ENCODE peak calls at places on chromosomes 1 and 21, in ten cellular contexts. Y is CD8-positive, alpha-beta T cell; C is neural progenitor cell; P is GM06990; U is GM12865; R is tibial artery; N is fibroblast of mammary gland; D is astrocyte; G is small intestine; T is pancreas. B is an unnamed sample.

GRCh38 chr1:15836772-15837669 is 10.5 kb upstream of the SPEN start:
- DNase-seq in D (no peak), U (peak), T (peak), G (peak), R (peak), P (peak), C (peak), N (no peak), Y (peak), B (no peak)

GRCh38 chr21:44294391-44295162 is 5.3 kb upstream of the PFKL start:
- DNase-seq in C (no peak), P (no peak), T (no peak), N (peak), R (no peak), G (no peak), D (no peak), Y (no peak), U (no peak), B (no peak)

GRCh38 chr1:201100169-201100930 is 11.9 kb downstream of the CACNA1S start:
- DNase-seq in U (no peak), G (no peak), T (no peak), D (no peak), R (no peak), N (no peak), C (no peak), Y (no peak), P (no peak), B (no peak)

GRCh38 chr1:30106125-30106524 is 617.3 kb downstream of the MATN1 start:
- DNase-seq in P (no peak), T (no peak), Y (no peak), C (peak), U (peak), D (no peak), R (no peak), N (peak), G (no peak), B (peak)

GRCh38 chr1:90339822-90340221 is 344.9 kb downstream of the ZNF326 start:
- DNase-seq in C (no peak), P (no peak), N (no peak), U (no peak), G (no peak), T (no peak), D (no peak), Y (no peak), R (no peak), B (no peak)

GRCh38 chr1:22529901-22530621 is 33.2 kb upstream of the EPHA8 start:
- DNase-seq in P (no peak), N (peak), C (peak), R (peak), U (no peak), T (no peak), G (no peak), Y (no peak), D (peak), B (no peak)

GRCh38 chr1:27166929-27167328 is 12.0 kb upstream of the SLC9A1 start:
- DNase-seq in Y (no peak), T (no peak), C (no peak), U (no peak), G (no peak), R (no peak), D (no peak), N (no peak), P (no peak), B (no peak)

GRCh38 chr21:40850071-40850470 is 3.1 kb upstream of the DSCAM start:
- DNase-seq in G (no peak), R (no peak), N (no peak), Y (no peak), D (no peak), P (no peak), U (no peak), C (no peak), T (no peak), B (peak)

GRCh38 chr1:224623310-224623714 is 7.2 kb downstream of the CNIH3 start:
- DNase-seq in N (peak), Y (no peak), R (no peak), P (no peak), T (no peak), C (no peak), D (peak), U (no peak), G (no peak), B (peak)

GRCh38 chr1:85894651-85895050 is 186.4 kb upstream of the ZNHIT6 start:
- DNase-seq in R (no peak), N (peak), T (peak), G (no peak), U (peak), C (peak), Y (no peak), P (no peak), D (peak), B (peak)

GRCh38 chr1:234933031-234933430 is 195.6 kb downstream of the TOMM20 start:
- DNase-seq in C (no peak), G (no peak), P (peak), N (no peak), U (peak), D (no peak), Y (no peak), T (no peak), R (peak), B (peak)

GRCh38 chr1:50289495-50289894 is 133.7 kb downstream of the DMRTA2 start:
- DNase-seq in Y (no peak), U (no peak), D (no peak), G (no peak), P (no peak), R (no peak), T (no peak), C (no peak), N (no peak), B (peak)

GRCh38 chr21:44438531-44439210 is 16.6 kb upstream of the LRRC3 start:
- DNase-seq in U (no peak), C (no peak), G (peak), T (peak), R (peak), P (no peak), N (no peak), D (no peak), Y (no peak), B (no peak)

GRCh38 chr1:171251741-171252300 is 3.5 kb downstream of the FMO1 start:
- DNase-seq in Y (no peak), D (no peak), R (no peak), N (peak), U (peak), P (no peak), T (peak), G (peak), C (peak), B (no peak)

DNA sequence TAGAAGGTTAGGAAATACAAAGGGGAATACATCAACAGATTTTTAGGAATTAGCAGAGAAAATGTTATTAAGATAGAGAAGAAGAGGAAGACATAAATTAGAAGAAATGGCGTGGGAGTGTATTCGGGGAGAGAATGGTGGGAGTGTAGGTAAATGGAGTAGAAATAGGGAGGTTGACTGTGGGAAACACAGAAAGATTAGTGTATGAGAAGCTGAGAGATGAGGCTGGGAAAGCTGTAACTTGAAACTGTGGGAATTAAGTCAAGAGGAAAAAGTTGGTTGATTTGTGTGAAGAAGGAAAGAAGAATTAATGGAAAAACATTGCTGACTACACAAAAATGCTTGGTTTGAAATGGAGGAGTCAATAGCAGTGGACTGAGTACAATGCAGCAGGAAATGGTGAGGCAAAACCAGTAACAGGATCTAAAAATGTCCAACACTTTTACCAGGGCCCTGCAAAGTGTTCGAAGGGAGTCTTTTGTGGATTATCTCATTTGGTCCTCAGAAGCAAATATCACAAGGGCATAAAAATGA is 448.3 kb downstream of the PTPRC start:
- DNase-seq in D (no peak), T (no peak), N (no peak), Y (no peak), G (no peak), R (no peak), C (no peak), U (no peak), P (no peak), B (no peak)
- H3K4me3 ChIP-seq in D (no peak), T (no peak), N (no peak), Y (no peak), G (no peak), R (no peak), C (no peak), U (no peak), P (no peak), B (no peak)

DNA sequence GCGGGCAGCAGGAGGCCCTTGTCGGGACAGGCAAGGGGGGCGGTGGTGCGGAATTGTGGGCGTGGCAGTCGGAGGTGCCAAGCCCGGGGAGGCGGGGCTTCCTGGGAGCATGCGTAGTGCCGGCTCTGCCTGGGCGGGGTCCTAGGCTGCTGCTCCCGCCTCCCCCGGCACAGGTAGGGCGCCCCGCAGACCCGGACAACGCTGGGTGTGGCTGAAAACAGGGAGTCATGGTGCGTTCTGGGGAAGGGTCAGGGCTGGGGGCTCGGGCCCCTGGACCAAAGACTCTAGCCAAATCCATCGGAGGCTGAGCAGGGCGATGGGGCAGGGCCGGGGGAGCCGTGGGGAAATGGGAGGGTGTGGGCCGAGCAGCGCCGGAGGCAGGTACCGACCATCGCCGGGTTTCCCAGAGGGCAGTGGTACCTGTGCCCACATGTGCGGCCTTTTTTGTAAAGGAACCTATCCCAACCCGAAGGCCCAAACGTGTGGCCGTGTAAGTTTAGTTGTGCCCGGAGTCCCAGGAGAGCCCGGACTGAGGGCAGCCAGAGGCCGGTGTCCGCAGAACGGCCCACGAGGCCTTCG is 231.9 kb downstream of the SDCCAG8 start:
- DNase-seq in P (no peak), G (peak), Y (no peak), U (no peak), T (no peak), N (no peak), R (no peak), C (no peak), D (no peak), B (peak)
- H3K4me3 ChIP-seq in P (no peak), G (peak), Y (no peak), U (no peak), T (no peak), N (no peak), R (no peak), C (no peak), D (no peak), B (peak)

DNA sequence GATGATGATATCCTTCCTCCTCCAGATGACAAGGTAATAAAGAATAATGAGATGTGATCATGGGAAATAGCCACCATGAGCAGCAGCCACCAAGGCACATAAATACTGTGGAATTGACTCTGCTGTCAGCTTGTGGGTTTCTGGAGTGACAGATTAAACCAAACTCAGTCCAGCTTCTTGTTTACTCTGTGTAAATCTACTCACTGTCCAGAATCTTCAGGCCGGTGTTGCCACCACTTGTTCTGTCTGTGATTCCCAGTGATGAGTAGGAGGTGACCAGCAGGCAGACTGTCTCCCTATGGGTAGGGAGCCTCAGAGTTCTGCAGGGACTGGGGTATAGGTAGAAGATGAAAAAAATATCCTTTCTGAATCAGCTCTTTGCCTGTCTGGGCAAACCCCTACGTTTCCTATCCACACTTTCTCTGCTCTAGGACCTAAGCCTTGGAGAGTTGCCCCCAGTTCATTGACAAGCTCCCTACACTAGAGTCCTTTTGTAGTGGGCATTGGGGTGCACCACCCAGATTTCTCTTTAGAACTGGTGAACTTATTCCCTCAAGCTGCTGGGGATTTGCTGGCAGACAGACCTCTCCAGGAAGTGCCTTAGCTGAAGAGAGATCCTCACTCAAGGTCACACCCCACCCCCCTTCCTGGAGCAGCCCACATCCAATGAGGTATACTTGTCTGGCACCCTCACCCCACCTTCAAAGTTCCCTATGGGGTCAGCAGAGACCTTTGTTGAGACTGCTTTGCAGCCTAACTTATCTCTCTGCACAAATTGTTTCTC is 47.6 kb downstream of the ATP1A1 start:
- DNase-seq in U (no peak), P (no peak), N (no peak), D (no peak), R (no peak), Y (no peak), G (no peak), C (no peak), T (no peak), B (peak)
- H3K4me3 ChIP-seq in U (no peak), P (no peak), N (no peak), D (no peak), R (no peak), Y (no peak), G (no peak), C (no peak), T (no peak), B (no peak)

GRCh38 chr1:17616731-17617279 is 77.3 kb downstream of the ARHGEF10L start:
- DNase-seq in U (no peak), P (no peak), G (no peak), Y (no peak), D (no peak), C (no peak), T (no peak), R (no peak), N (peak), B (peak)

GRCh38 chr1:17620448-17620847 is 81.0 kb downstream of the ARHGEF10L start:
- DNase-seq in N (no peak), Y (no peak), P (no peak), D (no peak), C (no peak), G (no peak), T (no peak), R (no peak), U (no peak), B (no peak)

GRCh38 chr1:17615959-17616358 is 76.5 kb downstream of the ARHGEF10L start:
- DNase-seq in C (no peak), N (no peak), G (no peak), T (no peak), U (no peak), R (no peak), D (no peak), P (no peak), Y (no peak), B (no peak)

GRCh38 chr1:17618558-17619247 is 79.2 kb downstream of the ARHGEF10L start:
- DNase-seq in P (no peak), Y (no peak), T (no peak), C (no peak), D (no peak), N (no peak), U (no peak), G (no peak), R (peak), B (no peak)

DNA sequence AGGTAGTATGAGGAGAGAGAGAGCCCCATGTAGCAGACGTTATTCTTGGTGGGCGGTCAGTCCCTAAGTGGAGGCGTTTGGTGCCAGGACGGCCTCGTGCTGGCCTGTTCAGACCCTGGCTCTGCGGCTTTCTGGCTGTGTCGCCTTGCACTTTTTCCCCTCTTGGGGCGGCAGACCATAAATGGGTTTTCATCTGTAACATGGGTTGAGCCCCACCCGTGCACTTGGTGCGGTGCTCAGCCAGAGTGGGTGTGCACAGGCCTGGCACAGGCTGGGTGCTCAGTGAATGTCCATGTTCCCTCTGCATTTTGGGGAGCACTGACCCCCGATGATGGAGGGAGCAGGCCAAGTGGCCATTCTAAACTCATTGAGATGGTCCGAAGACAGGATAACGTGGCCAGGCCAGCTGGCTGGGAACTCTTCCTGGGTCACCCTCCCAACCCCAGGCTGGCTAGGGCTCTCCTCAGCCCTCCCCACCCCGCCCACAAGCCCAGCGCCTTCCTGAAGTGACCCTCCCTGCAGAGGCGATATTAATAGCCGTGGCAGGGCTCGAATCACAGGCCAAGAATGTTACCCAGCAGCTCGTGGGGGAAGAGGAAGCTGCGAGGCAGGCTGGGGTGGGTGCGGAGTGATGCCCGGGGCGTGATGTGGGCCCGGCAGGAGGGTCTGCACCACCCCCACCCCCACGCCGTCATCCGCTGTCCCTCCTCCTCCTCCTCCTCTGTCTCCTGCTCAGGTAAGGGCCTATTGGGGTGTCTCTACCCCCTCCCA is 78.5 kb downstream of the ARHGEF10L start:
- DNase-seq in N (peak), G (no peak), D (peak), Y (no peak), R (peak), P (no peak), T (no peak), U (no peak), C (no peak), B (peak)
- H3K4me3 ChIP-seq in N (peak), G (no peak), D (no peak), Y (no peak), R (peak), P (no peak), T (no peak), U (no peak), C (no peak), B (no peak)

DNA sequence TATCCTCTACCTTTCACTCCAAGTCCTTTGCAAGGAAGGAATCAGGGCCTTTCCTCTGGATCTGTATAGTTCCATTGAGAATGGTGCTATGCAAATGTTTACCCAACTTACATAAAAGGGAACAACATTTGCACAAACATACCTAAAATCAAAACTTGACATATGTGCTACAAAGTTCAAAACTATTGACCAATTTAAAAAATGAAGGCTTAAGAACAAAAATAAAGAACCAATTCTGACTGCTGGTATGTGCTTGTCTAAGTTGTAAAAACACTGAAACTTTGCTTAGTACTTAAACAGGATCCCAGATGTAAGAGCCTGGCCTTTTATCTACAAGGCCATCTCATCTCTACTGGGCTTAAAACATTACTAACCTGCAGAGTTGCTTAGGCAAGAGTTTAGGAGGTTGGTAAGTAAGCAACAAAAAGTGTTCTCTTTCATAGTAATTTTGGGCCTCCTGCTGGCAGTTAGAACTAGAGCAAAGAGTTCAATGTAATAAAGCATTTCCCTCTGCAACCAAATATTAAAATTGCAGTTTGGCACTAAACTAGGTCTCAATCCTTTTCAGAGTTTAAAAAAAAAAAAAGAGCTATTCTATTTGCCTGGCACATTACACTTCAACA is 2.0 kb downstream of the SCMH1 start:
- DNase-seq in C (no peak), D (peak), R (no peak), Y (no peak), G (peak), U (peak), T (no peak), N (peak), P (peak), B (peak)
- H3K4me3 ChIP-seq in C (peak), D (no peak), R (no peak), Y (no peak), G (no peak), U (no peak), T (no peak), N (no peak), P (no peak), B (no peak)

GRCh38 chr21:38925923-38926322 is 120.2 kb downstream of the ETS2 start:
- DNase-seq in C (no peak), N (peak), Y (no peak), G (peak), D (peak), R (peak), P (no peak), U (no peak), T (no peak), B (peak)
- H3K4me3 ChIP-seq in C (no peak), N (no peak), Y (no peak), G (no peak), D (no peak), R (peak), P (no peak), U (no peak), T (no peak), B (peak)

DNA sequence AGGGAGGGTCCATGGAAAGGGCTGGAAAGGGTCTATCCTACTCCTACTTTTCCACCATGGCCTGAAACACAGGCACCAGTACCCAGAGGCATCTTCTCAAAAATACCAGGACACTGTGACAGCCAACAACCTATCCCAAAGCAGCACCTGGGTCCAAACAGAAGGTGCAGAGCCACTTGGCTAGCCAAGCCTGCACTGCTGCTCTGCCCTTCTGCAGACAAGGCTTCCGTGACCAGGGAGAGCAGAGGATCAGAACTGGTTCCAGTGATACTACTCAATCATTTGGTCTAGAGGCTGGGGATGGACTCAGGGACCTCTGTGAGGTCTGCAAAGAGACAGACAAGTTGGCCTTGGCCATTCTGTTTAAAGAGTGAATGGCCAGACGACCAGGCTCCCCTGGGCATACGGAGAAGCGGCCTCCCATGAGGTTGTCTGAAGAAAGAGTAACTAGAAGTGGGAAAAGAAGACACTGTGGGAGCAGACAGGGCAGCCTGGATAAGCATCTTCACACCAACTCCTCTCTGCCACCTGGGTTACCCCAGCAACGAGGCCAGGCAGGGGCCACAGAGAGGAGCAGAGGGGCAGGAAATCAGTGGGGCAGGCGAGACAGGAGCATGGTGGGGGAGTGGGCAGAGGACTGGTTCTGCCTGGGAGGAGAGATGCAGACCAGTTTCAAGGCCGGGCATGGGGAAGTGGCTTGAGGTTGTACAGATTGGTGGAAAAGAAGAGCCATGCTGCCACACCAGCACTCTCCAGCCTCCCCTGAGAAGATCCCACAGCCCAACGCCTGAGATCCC is 5.7 kb downstream of the KCNN3 start:
- DNase-seq in N (no peak), G (no peak), Y (no peak), R (no peak), P (no peak), U (peak), T (no peak), C (no peak), D (no peak), B (no peak)
- H3K4me3 ChIP-seq in N (no peak), G (no peak), Y (no peak), R (no peak), P (no peak), U (peak), T (no peak), C (no peak), D (no peak), B (no peak)